ENCODE peak calls at places on chromosomes 16 and 17, in eight cellular contexts. One of them, this sample, is unnamed.

GRCh38 chr16:68005786-68006286 is 6.6 kb upstream of the DPEP2 start:
- DNase-seq in PC-9: peak; percentile 56
- DNase-seq in colonic mucosa: no peak
- DNase-seq in Karpas-422: peak; percentile 65
- DNase-seq in upper lobe of right lung: peak; percentile 70
- DNase-seq in IMR-90: no peak
- DNase-seq in OCI-LY7: peak; percentile 65
- DNase-seq in hepatocyte: no peak
- DNase-seq in this sample: peak; percentile 34

GRCh38 chr16:78684040-78684611 is 584.7 kb downstream of the WWOX start:
- DNase-seq in PC-9: peak; percentile 70
- DNase-seq in colonic mucosa: peak; percentile 30
- DNase-seq in Karpas-422: no peak
- DNase-seq in upper lobe of right lung: no peak
- DNase-seq in IMR-90: peak; percentile 43
- DNase-seq in OCI-LY7: no peak
- DNase-seq in hepatocyte: peak; percentile 72
- DNase-seq in this sample: peak; percentile 89

GRCh38 chr17:73722163-73722562 is 77.9 kb upstream of the SDK2 start:
- DNase-seq in PC-9: no peak
- DNase-seq in colonic mucosa: no peak
- DNase-seq in Karpas-422: no peak
- DNase-seq in upper lobe of right lung: no peak
- DNase-seq in IMR-90: no peak
- DNase-seq in OCI-LY7: peak; percentile 94
- DNase-seq in hepatocyte: no peak
- DNase-seq in this sample: no peak

GRCh38 chr16:2242598-2242997 is 6.4 kb downstream of the DNASE1L2 start:
- DNase-seq in PC-9: no peak
- DNase-seq in colonic mucosa: no peak
- DNase-seq in Karpas-422: no peak
- DNase-seq in upper lobe of right lung: no peak
- DNase-seq in IMR-90: no peak
- DNase-seq in OCI-LY7: no peak
- DNase-seq in hepatocyte: no peak
- DNase-seq in this sample: no peak

GRCh38 chr16:81813648-81814047 is 34.6 kb downstream of the PLCG2 start:
- DNase-seq in PC-9: no peak
- DNase-seq in colonic mucosa: no peak
- DNase-seq in Karpas-422: no peak
- DNase-seq in upper lobe of right lung: no peak
- DNase-seq in IMR-90: no peak
- DNase-seq in OCI-LY7: no peak
- DNase-seq in hepatocyte: no peak
- DNase-seq in this sample: no peak

GRCh38 chr16:74322301-74322710 is 25.7 kb downstream of the PSMD7 start:
- DNase-seq in PC-9: no peak
- DNase-seq in colonic mucosa: no peak
- DNase-seq in Karpas-422: peak; percentile 22
- DNase-seq in upper lobe of right lung: no peak
- DNase-seq in IMR-90: no peak
- DNase-seq in OCI-LY7: no peak
- DNase-seq in hepatocyte: no peak
- DNase-seq in this sample: no peak

GRCh38 chr16:20102021-20102420 is 28.3 kb upstream of the GPR139 start:
- DNase-seq in PC-9: no peak
- DNase-seq in colonic mucosa: no peak
- DNase-seq in Karpas-422: no peak
- DNase-seq in upper lobe of right lung: no peak
- DNase-seq in IMR-90: no peak
- DNase-seq in OCI-LY7: no peak
- DNase-seq in hepatocyte: no peak
- DNase-seq in this sample: no peak

GRCh38 chr16:5451641-5452040 is 354.0 kb upstream of the EEF2KMT start:
- DNase-seq in PC-9: no peak
- DNase-seq in colonic mucosa: no peak
- DNase-seq in Karpas-422: no peak
- DNase-seq in upper lobe of right lung: no peak
- DNase-seq in IMR-90: no peak
- DNase-seq in OCI-LY7: no peak
- DNase-seq in hepatocyte: no peak
- DNase-seq in this sample: no peak

GRCh38 chr16:55944377-55944802 is 69.2 kb upstream of the CES5A start:
- DNase-seq in PC-9: peak; percentile 49
- DNase-seq in colonic mucosa: peak; percentile 54
- DNase-seq in Karpas-422: peak; percentile 76
- DNase-seq in upper lobe of right lung: no peak
- DNase-seq in IMR-90: peak; percentile 55
- DNase-seq in OCI-LY7: peak; percentile 39
- DNase-seq in hepatocyte: peak; percentile 82
- DNase-seq in this sample: peak; percentile 10

GRCh38 chr17:624341-624860 is 90.2 kb downstream of the VPS53 start:
- DNase-seq in PC-9: no peak
- DNase-seq in colonic mucosa: no peak
- DNase-seq in Karpas-422: peak; percentile 36
- DNase-seq in upper lobe of right lung: no peak
- DNase-seq in IMR-90: no peak
- DNase-seq in OCI-LY7: no peak
- DNase-seq in hepatocyte: no peak
- DNase-seq in this sample: no peak

GRCh38 chr17:66177048-66177447 is 14.9 kb downstream of the CEP112 start:
- DNase-seq in PC-9: no peak
- DNase-seq in colonic mucosa: no peak
- DNase-seq in Karpas-422: no peak
- DNase-seq in upper lobe of right lung: no peak
- DNase-seq in IMR-90: no peak
- DNase-seq in OCI-LY7: no peak
- DNase-seq in hepatocyte: no peak
- DNase-seq in this sample: no peak

GRCh38 chr16:78210305-78210704 is 110.9 kb downstream of the WWOX start:
- DNase-seq in PC-9: peak; percentile 57
- DNase-seq in colonic mucosa: no peak
- DNase-seq in Karpas-422: no peak
- DNase-seq in upper lobe of right lung: no peak
- DNase-seq in IMR-90: peak; percentile 29
- DNase-seq in OCI-LY7: no peak
- DNase-seq in hepatocyte: no peak
- DNase-seq in this sample: no peak

GRCh38 chr16:75273054-75273925 is 21.9 kb upstream of the BCAR1 start:
- DNase-seq in PC-9: no peak
- DNase-seq in colonic mucosa: no peak
- DNase-seq in Karpas-422: no peak
- DNase-seq in upper lobe of right lung: no peak
- DNase-seq in IMR-90: peak; percentile 72
- DNase-seq in OCI-LY7: no peak
- DNase-seq in hepatocyte: peak; percentile 40
- DNase-seq in this sample: no peak

GRCh38 chr16:71537643-71538042 is 11.4 kb downstream of the CHST4 start:
- DNase-seq in PC-9: peak; percentile 62
- DNase-seq in colonic mucosa: peak; percentile 44
- DNase-seq in Karpas-422: peak; percentile 83
- DNase-seq in upper lobe of right lung: no peak
- DNase-seq in IMR-90: peak; percentile 41
- DNase-seq in OCI-LY7: peak; percentile 67
- DNase-seq in hepatocyte: peak; percentile 73
- DNase-seq in this sample: no peak

GRCh38 chr17:12789075-12789975 is at the start of gene ARHGAP44:
- DNase-seq in PC-9: peak; percentile 22
- DNase-seq in colonic mucosa: peak; percentile 78
- DNase-seq in Karpas-422: peak; percentile 79
- DNase-seq in upper lobe of right lung: peak; percentile 87
- DNase-seq in IMR-90: peak; percentile 59
- DNase-seq in OCI-LY7: peak; percentile 72
- DNase-seq in hepatocyte: peak; percentile 85
- DNase-seq in this sample: peak; percentile 80

GRCh38 chr17:35188111-35188510 is 6.1 kb downstream of the SLC35G3 start:
- DNase-seq in PC-9: no peak
- DNase-seq in colonic mucosa: no peak
- DNase-seq in Karpas-422: no peak
- DNase-seq in upper lobe of right lung: no peak
- DNase-seq in IMR-90: no peak
- DNase-seq in OCI-LY7: no peak
- DNase-seq in hepatocyte: no peak
- DNase-seq in this sample: no peak

GRCh38 chr17:58556833-58557250 is 42.4 kb upstream of the MTMR4 start:
- DNase-seq in PC-9: no peak
- DNase-seq in colonic mucosa: no peak
- DNase-seq in Karpas-422: no peak
- DNase-seq in upper lobe of right lung: no peak
- DNase-seq in IMR-90: no peak
- DNase-seq in OCI-LY7: peak; percentile 54
- DNase-seq in hepatocyte: no peak
- DNase-seq in this sample: no peak

GRCh38 chr16:10554569-10554968 is 25.8 kb downstream of the EMP2 start:
- DNase-seq in PC-9: no peak
- DNase-seq in colonic mucosa: no peak
- DNase-seq in Karpas-422: no peak
- DNase-seq in upper lobe of right lung: no peak
- DNase-seq in IMR-90: no peak
- DNase-seq in OCI-LY7: no peak
- DNase-seq in hepatocyte: no peak
- DNase-seq in this sample: no peak

GRCh38 chr17:19991252-19991885 is 13.7 kb upstream of the AKAP10 start:
- DNase-seq in PC-9: peak; percentile 8
- DNase-seq in colonic mucosa: no peak
- DNase-seq in Karpas-422: no peak
- DNase-seq in upper lobe of right lung: no peak
- DNase-seq in IMR-90: no peak
- DNase-seq in OCI-LY7: no peak
- DNase-seq in hepatocyte: no peak
- DNase-seq in this sample: no peak

DNA sequence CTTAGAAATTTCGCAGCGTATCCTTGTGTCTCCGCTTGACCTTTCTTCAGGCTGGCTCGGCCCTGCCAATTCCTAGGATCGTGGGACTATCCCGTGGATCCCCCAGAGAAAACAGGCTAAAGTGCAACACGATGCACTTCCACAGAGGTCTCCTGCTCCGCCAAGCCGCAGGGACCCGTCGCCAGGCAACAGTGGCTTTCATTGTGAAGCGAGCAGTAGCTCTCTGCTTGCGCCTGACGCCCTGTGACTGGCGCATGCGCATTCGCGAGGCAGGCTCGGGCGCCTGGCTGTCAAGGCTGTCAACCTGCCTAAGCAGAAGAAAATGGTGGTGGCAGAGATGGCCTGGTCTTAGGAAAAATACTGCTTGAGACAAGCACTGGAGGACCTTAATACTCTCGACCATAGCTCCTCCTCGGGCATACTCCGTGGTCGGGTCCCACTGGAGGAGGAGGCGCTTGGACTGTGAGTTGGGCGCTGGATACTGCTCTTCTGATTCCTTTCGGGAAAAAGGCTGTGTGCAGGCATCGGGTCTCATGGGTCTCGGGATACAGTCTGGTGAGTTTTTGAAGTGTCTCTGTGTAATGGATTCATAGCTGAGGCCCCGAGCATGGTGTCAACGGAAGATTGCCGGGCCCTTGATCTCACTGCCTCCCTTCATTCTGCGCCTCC is 2336.1 kb downstream of the TP53TG3F start:
- DNase-seq in PC-9: no peak
- DNase-seq in colonic mucosa: no peak
- DNase-seq in Karpas-422: no peak
- DNase-seq in upper lobe of right lung: peak; percentile 54
- DNase-seq in IMR-90: no peak
- DNase-seq in OCI-LY7: no peak
- DNase-seq in hepatocyte: no peak
- DNase-seq in this sample: no peak
- H3K9me3 ChIP-seq in PC-9: no peaks in the 10 kb centered on the region
- H3K9me3 ChIP-seq in colonic mucosa: no peaks in the 10 kb centered on the region
- H3K9me3 ChIP-seq in Karpas-422: peaks cover 7% of the 10 kb centered on the region
- H3K9me3 ChIP-seq in upper lobe of right lung: peaks cover 7% of the 10 kb centered on the region
- H3K9me3 ChIP-seq in IMR-90: peaks cover 34% of the 10 kb centered on the region
- H3K9me3 ChIP-seq in OCI-LY7: no peaks in the 10 kb centered on the region
- H3K9me3 ChIP-seq in hepatocyte: no peaks in the 10 kb centered on the region
- H3K9me3 ChIP-seq in this sample: no peaks in the 10 kb centered on the region

GRCh38 chr16:85370881-85371651 is 242.1 kb upstream of the GSE1 start:
- DNase-seq in PC-9: peak; percentile 50
- DNase-seq in colonic mucosa: peak; percentile 88
- DNase-seq in Karpas-422: no peak
- DNase-seq in upper lobe of right lung: peak; percentile 85
- DNase-seq in IMR-90: no peak
- DNase-seq in OCI-LY7: no peak
- DNase-seq in hepatocyte: no peak
- DNase-seq in this sample: peak; percentile 86
- H3K4me3 ChIP-seq in PC-9: no peak overlapping the region
- H3K4me3 ChIP-seq in colonic mucosa: no peak overlapping the region
- H3K4me3 ChIP-seq in Karpas-422: no peak overlapping the region
- H3K4me3 ChIP-seq in upper lobe of right lung: peak overlapping the region; percentile 26
- H3K4me3 ChIP-seq in IMR-90: no peak overlapping the region
- H3K4me3 ChIP-seq in OCI-LY7: no peak overlapping the region
- H3K4me3 ChIP-seq in hepatocyte: no peak overlapping the region
- H3K4me3 ChIP-seq in this sample: peak overlapping the region; percentile 6

GRCh38 chr16:63877401-63877800 is 1244.5 kb downstream of the CDH11 start:
- DNase-seq in PC-9: no peak
- DNase-seq in colonic mucosa: no peak
- DNase-seq in Karpas-422: peak; percentile 20
- DNase-seq in upper lobe of right lung: no peak
- DNase-seq in IMR-90: no peak
- DNase-seq in OCI-LY7: no peak
- DNase-seq in hepatocyte: no peak
- DNase-seq in this sample: no peak

GRCh38 chr16:63883091-63883490 is 1238.8 kb downstream of the CDH11 start:
- DNase-seq in PC-9: no peak
- DNase-seq in colonic mucosa: no peak
- DNase-seq in Karpas-422: peak; percentile 22
- DNase-seq in upper lobe of right lung: no peak
- DNase-seq in IMR-90: no peak
- DNase-seq in OCI-LY7: no peak
- DNase-seq in hepatocyte: no peak
- DNase-seq in this sample: no peak

GRCh38 chr16:63876096-63876495 is 1245.8 kb downstream of the CDH11 start:
- DNase-seq in PC-9: no peak
- DNase-seq in colonic mucosa: no peak
- DNase-seq in Karpas-422: no peak
- DNase-seq in upper lobe of right lung: no peak
- DNase-seq in IMR-90: no peak
- DNase-seq in OCI-LY7: no peak
- DNase-seq in hepatocyte: no peak
- DNase-seq in this sample: no peak

GRCh38 chr16:63880948-63881347 is 1240.9 kb downstream of the CDH11 start:
- DNase-seq in PC-9: no peak
- DNase-seq in colonic mucosa: no peak
- DNase-seq in Karpas-422: no peak
- DNase-seq in upper lobe of right lung: no peak
- DNase-seq in IMR-90: no peak
- DNase-seq in OCI-LY7: no peak
- DNase-seq in hepatocyte: no peak
- DNase-seq in this sample: no peak
- H3K9me3 ChIP-seq in PC-9: no peaks in the 10 kb centered on the region
- H3K9me3 ChIP-seq in colonic mucosa: no peaks in the 10 kb centered on the region
- H3K9me3 ChIP-seq in Karpas-422: no peaks in the 10 kb centered on the region
- H3K9me3 ChIP-seq in upper lobe of right lung: no peaks in the 10 kb centered on the region
- H3K9me3 ChIP-seq in IMR-90: no peaks in the 10 kb centered on the region
- H3K9me3 ChIP-seq in OCI-LY7: no peaks in the 10 kb centered on the region
- H3K9me3 ChIP-seq in hepatocyte: no peaks in the 10 kb centered on the region
- H3K9me3 ChIP-seq in this sample: no peaks in the 10 kb centered on the region

DNA sequence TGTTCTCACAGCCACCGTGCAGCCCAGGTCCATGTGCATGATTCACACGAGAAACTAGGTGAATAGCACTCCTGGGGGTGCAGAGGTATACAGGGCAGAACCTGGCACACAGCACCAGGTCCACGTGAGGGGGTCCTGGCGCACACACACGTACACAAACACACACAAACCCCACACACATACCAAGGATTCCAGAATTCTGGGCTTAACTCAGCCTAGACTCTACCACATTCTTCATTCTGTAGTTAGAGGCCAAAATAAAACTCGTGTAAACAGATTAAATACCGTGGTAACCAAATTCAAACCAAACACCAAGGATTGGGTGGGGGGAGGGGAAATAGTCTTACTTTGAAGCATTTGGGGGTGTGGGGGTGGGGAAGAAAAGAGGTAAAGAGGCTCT is 58.5 kb downstream of the XYLT1 start:
- DNase-seq in PC-9: no peak
- DNase-seq in colonic mucosa: no peak
- DNase-seq in Karpas-422: no peak
- DNase-seq in upper lobe of right lung: no peak
- DNase-seq in IMR-90: peak; percentile 61
- DNase-seq in OCI-LY7: no peak
- DNase-seq in hepatocyte: no peak
- DNase-seq in this sample: no peak
- H3K4me3 ChIP-seq in PC-9: no peak overlapping the region
- H3K4me3 ChIP-seq in colonic mucosa: no peak overlapping the region
- H3K4me3 ChIP-seq in Karpas-422: no peak overlapping the region
- H3K4me3 ChIP-seq in upper lobe of right lung: no peak overlapping the region
- H3K4me3 ChIP-seq in IMR-90: no peak overlapping the region
- H3K4me3 ChIP-seq in OCI-LY7: no peak overlapping the region
- H3K4me3 ChIP-seq in hepatocyte: no peak overlapping the region
- H3K4me3 ChIP-seq in this sample: no peak overlapping the region